ENCODE peak calls at places on chromosomes 3 and 15, in five cellular contexts. Y is HepG2, U is H1, W is SK-N-SH, L is K562. X is an unnamed sample.

GRCh38 chr3:125042725-125043406 is 12.9 kb downstream of the HEG1 start:
- DNase-seq in L (no peak), Y (no peak), U (no peak), W (no peak), X (no peak)

GRCh38 chr3:57757642-57758297 is 1.7 kb downstream of the SLMAP start:
- DNase-seq in W (peak; percentile 17), Y (peak; percentile 43), U (no peak), L (peak; percentile 37), X (no peak)

GRCh38 chr3:171461087-171461917 is 1.1 kb upstream of the TNIK start:
- DNase-seq in Y (no peak), W (no peak), L (peak; percentile 78), U (peak; percentile 75), X (peak; percentile 77)

GRCh38 chr15:65033659-65034269 is 4.3 kb upstream of the MTFMT start:
- DNase-seq in W (peak; percentile 47), Y (peak; percentile 63), U (peak; percentile 42), L (peak; percentile 53), X (peak; percentile 41)

GRCh38 chr3:194314669-194315068 is 36.5 kb downstream of the CPN2 start:
- DNase-seq in W (no peak), L (no peak), U (no peak), Y (no peak), X (no peak)

GRCh38 chr15:85443593-85444328 is 63.4 kb downstream of the AKAP13 start:
- DNase-seq in L (no peak), W (no peak), U (no peak), Y (peak; percentile 96), X (peak; percentile 67)

GRCh38 chr3:29026959-29027358 is 253.9 kb upstream of the RBMS3 start:
- DNase-seq in U (no peak), L (no peak), Y (no peak), W (no peak), X (no peak)

GRCh38 chr3:140898340-140899180 is 43.1 kb upstream of the SLC25A36 start:
- DNase-seq in Y (peak; percentile 58), W (peak; percentile 35), L (peak; percentile 48), U (no peak), X (peak; percentile 85)

GRCh38 chr3:153219147-153219546 is 57.1 kb downstream of the RAP2B start:
- DNase-seq in W (no peak), Y (no peak), L (no peak), U (no peak), X (no peak)

GRCh38 chr15:45704329-45705249 is 69.8 kb downstream of the SQOR start:
- DNase-seq in W (peak; percentile 52), Y (no peak), U (peak; percentile 73), L (no peak), X (no peak)

GRCh38 chr3:39757312-39757711 is 52.1 kb upstream of the MYRIP start:
- DNase-seq in L (no peak), U (no peak), W (no peak), Y (no peak), X (no peak)

GRCh38 chr3:150370129-150370602 is 37.9 kb upstream of the TSC22D2 start:
- DNase-seq in W (no peak), Y (peak; percentile 24), L (peak; percentile 63), U (no peak), X (peak; percentile 42)

GRCh38 chr3:12463686-12464085 is 20.6 kb upstream of the TSEN2 start:
- DNase-seq in U (no peak), L (no peak), W (no peak), Y (no peak), X (no peak)

GRCh38 chr15:89794627-89795241 is 18.6 kb downstream of the MESP2 start:
- DNase-seq in L (no peak), Y (no peak), U (no peak), W (no peak), X (no peak)

GRCh38 chr3:61425356-61425755 is 136.0 kb upstream of the PTPRG start:
- DNase-seq in Y (no peak), U (no peak), L (no peak), W (no peak), X (no peak)

GRCh38 chr3:150236683-150237082 is 171.4 kb upstream of the TSC22D2 start:
- DNase-seq in W (no peak), U (no peak), L (no peak), Y (no peak), X (no peak)

GRCh38 chr3:99842826-99843589 is 25.3 kb downstream of the CMSS1 start:
- DNase-seq in W (peak; percentile 37), L (peak; percentile 20), U (no peak), Y (peak; percentile 38), X (peak; percentile 61)

GRCh38 chr15:76978522-76979330 is 16.2 kb upstream of the PSTPIP1 start:
- DNase-seq in W (no peak), Y (no peak), L (no peak), U (no peak), X (no peak)

GRCh38 chr15:90881978-90882721 is 2.2 kb upstream of the FES start:
- DNase-seq in W (no peak), L (no peak), Y (no peak), U (no peak), X (no peak)

GRCh38 chr15:41241251-41241964 is 10.3 kb downstream of the CHP1 start:
- DNase-seq in Y (peak; percentile 91), W (peak; percentile 78), L (peak; percentile 62), U (no peak), X (no peak)

GRCh38 chr3:138009476-138010272 is at the start of gene CLDN18:
- DNase-seq in U (peak; percentile 54), W (no peak), L (peak; percentile 1), Y (no peak), X (no peak)
- TF ChIP-seq JUND in U (no peak), W (no peak), L (no peak), Y (no peak), X (no peak)

GRCh38 chr15:48222627-48223026 is 16.5 kb downstream of the SLC12A1 start:
- DNase-seq in W (no peak), L (no peak), U (no peak), Y (no peak), X (no peak)
- TF ChIP-seq JUND in W (no peak), L (no peak), U (no peak), Y (no peak), X (no peak)

GRCh38 chr3:79086514-79086913 is 681.3 kb downstream of the ROBO1 start:
- DNase-seq in Y (peak; percentile 53), U (peak; percentile 63), W (peak; percentile 34), L (peak; percentile 33), X (peak; percentile 9)
- TF ChIP-seq JUND in Y (no peak), U (no peak), W (no peak), L (no peak), X (no peak)

GRCh38 chr15:70412717-70413266 is 315.1 kb upstream of the TLE3 start:
- DNase-seq in W (no peak), L (no peak), U (no peak), Y (no peak), X (peak; percentile 33)
- TF ChIP-seq JUND in W (no peak), L (no peak), U (no peak), Y (no peak), X (no peak)

GRCh38 chr3:176579741-176580185 is 617.5 kb downstream of the TBL1XR1 start:
- DNase-seq in L (no peak), W (no peak), U (no peak), Y (no peak), X (no peak)

GRCh38 chr3:176581589-176581988 is 615.7 kb downstream of the TBL1XR1 start:
- DNase-seq in Y (no peak), U (no peak), W (no peak), L (no peak), X (no peak)

GRCh38 chr3:176578316-176578715 is 619.0 kb downstream of the TBL1XR1 start:
- DNase-seq in Y (no peak), W (no peak), L (no peak), U (no peak), X (no peak)

GRCh38 chr3:176574736-176575135 is 622.5 kb downstream of the TBL1XR1 start:
- DNase-seq in W (no peak), U (no peak), L (no peak), Y (no peak), X (no peak)

DNA sequence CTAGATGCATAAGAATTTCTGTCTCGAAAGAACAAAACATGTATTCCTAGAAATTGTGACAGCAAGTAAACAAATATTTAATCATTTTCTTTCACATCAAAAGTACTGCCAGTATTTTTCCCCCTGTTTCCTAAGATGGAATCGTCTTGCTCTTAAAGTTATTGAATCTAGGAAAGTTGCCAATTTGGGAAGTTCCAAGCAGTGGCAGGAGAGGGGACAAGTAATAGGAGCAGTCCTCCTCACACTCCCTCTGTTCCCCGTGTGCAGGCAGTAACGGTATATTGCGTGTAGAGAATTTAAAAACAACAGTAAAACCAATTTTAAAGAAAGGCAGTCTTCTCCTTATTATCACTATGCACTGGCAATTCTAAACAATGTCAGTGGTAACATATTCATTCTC is 619.8 kb downstream of the TBL1XR1 start:
- DNase-seq in W (no peak), L (no peak), Y (no peak), U (no peak), X (no peak)
- TF ChIP-seq JUND in W (no peak), L (no peak), Y (no peak), U (no peak), X (no peak)